ENCODE peak calls at places on chromosomes 3 and 15, in eight cellular contexts. H is nucleus accumbens; R is activated T-helper 1 cell treated with anti-CD3 and anti-CD28 coated beads, Interleukin-2, amount 50 U/mL, for 16 hours; O is lung; P is mucosa of descending colon; F is ACHN; Y is adrenal gland; C is stimulated activated CD4-positive, alpha-beta T cell treated with anti-CD3 and anti-CD28 coated beads, Interleukin-2, amount 100 ng/mL, for 24 hours. N is an unnamed sample.

GRCh38 chr3:133542871-133543270 is 30.6 kb upstream of the CDV3 start:
- DNase-seq in H (no peak), R (no peak), O (no peak), P (no peak), F (no peak), Y (no peak), C (no peak), N (no peak)

GRCh38 chr15:46354443-46354842 is 719.6 kb downstream of the SQOR start:
- DNase-seq in H (no peak), R (no peak), O (no peak), P (no peak), F (no peak), Y (no peak), C (no peak), N (no peak)

GRCh38 chr3:71681224-71681668 is 44.0 kb downstream of the EIF4E3 start:
- DNase-seq in H (peak), R (no peak), O (peak), P (peak), F (no peak), Y (peak), C (peak), N (peak)

GRCh38 chr3:171323934-171324535 is 136.2 kb downstream of the TNIK start:
- DNase-seq in H (no peak), R (no peak), O (no peak), P (no peak), F (peak), Y (no peak), C (no peak), N (no peak)

GRCh38 chr3:101976473-101976872 is 127.2 kb downstream of the NFKBIZ start:
- DNase-seq in H (no peak), R (no peak), O (no peak), P (no peak), F (no peak), Y (no peak), C (no peak), N (no peak)

GRCh38 chr15:85707519-85708338 is 87.0 kb downstream of the KLHL25 start:
- DNase-seq in H (no peak), R (no peak), O (no peak), P (peak), F (no peak), Y (no peak), C (no peak), N (no peak)

GRCh38 chr15:68687136-68687735 is 108.4 kb downstream of the CORO2B start:
- DNase-seq in H (no peak), R (no peak), O (no peak), P (no peak), F (no peak), Y (no peak), C (no peak), N (peak)

GRCh38 chr3:188439080-188439479 is 285.1 kb downstream of the LPP start:
- DNase-seq in H (no peak), R (no peak), O (no peak), P (no peak), F (no peak), Y (no peak), C (peak), N (no peak)

GRCh38 chr3:193754719-193755118 is 161.7 kb downstream of the OPA1 start:
- DNase-seq in H (no peak), R (no peak), O (no peak), P (no peak), F (no peak), Y (no peak), C (no peak), N (no peak)

GRCh38 chr15:55737373-55737772 is 5.6 kb downstream of the PRTG start:
- DNase-seq in H (no peak), R (no peak), O (no peak), P (no peak), F (peak), Y (no peak), C (no peak), N (no peak)

GRCh38 chr3:112086857-112087524 is 802 bp downstream of the C3orf52 start:
- DNase-seq in H (no peak), R (no peak), O (no peak), P (no peak), F (peak), Y (no peak), C (no peak), N (no peak)